ENCODE peak calls at places on chromosomes 3 and 15, in four cellular contexts. K is right lobe of liver, U is right atrium auricular region, Y is BE2C. O is an unnamed sample.

GRCh38 chr3:25297667-25298585 is 130.1 kb upstream of the RARB start:
- DNase-seq in U (no peak), Y (no peak), K (no peak), O (no peak)

GRCh38 chr3:195094211-195094921 is 176.6 kb downstream of the XXYLT1 start:
- DNase-seq in K (peak; percentile 19), Y (peak; percentile 23), U (no peak), O (peak; percentile 61)

GRCh38 chr3:107488942-107489341 is 33.8 kb upstream of the BBX start:
- DNase-seq in Y (no peak), K (peak; percentile 58), U (no peak), O (no peak)

GRCh38 chr15:89628301-89628700 is 27.0 kb downstream of the KIF7 start:
- DNase-seq in Y (peak; percentile 29), K (no peak), U (no peak), O (no peak)

GRCh38 chr3:126347543-126348161 is 9.6 kb downstream of the KLF15 start:
- DNase-seq in K (no peak), U (peak; percentile 53), Y (no peak), O (peak; percentile 49)

GRCh38 chr15:100671858-100672543 is 69.6 kb downstream of the ASB7 start:
- DNase-seq in K (no peak), U (no peak), Y (peak; percentile 53), O (no peak)

GRCh38 chr15:100107606-100108225 is 234.1 kb downstream of the ADAMTS17 start:
- DNase-seq in U (peak; percentile 54), K (no peak), Y (no peak), O (peak; percentile 12)

GRCh38 chr3:135456182-135456790 is 509.2 kb upstream of the PPP2R3A start:
- DNase-seq in K (no peak), U (no peak), Y (peak; percentile 51), O (no peak)

GRCh38 chr3:126706631-126707030 is 2.6 kb downstream of the CHCHD6 start:
- DNase-seq in U (no peak), K (no peak), Y (no peak), O (no peak)

GRCh38 chr3:65888980-65889706 is 149.6 kb downstream of the MAGI1 start:
- DNase-seq in U (no peak), Y (no peak), K (no peak), O (no peak)

GRCh38 chr3:57164606-57165573 is at the start of gene IL17RD:
- DNase-seq in U (no peak), Y (peak; percentile 84), K (peak; percentile 85), O (peak; percentile 89)

GRCh38 chr3:40387001-40387894 is at the start of gene ENTPD3:
- DNase-seq in U (no peak), Y (peak; percentile 8), K (peak; percentile 33), O (peak; percentile 87)
- H3K4me3 ChIP-seq in U (peak within 1 kb of the TSS; percentile 27), Y (peak within 1 kb of the TSS; percentile 53), K (peak within 1 kb of the TSS; percentile 2), O (peak within 1 kb of the TSS; percentile 51)

DNA sequence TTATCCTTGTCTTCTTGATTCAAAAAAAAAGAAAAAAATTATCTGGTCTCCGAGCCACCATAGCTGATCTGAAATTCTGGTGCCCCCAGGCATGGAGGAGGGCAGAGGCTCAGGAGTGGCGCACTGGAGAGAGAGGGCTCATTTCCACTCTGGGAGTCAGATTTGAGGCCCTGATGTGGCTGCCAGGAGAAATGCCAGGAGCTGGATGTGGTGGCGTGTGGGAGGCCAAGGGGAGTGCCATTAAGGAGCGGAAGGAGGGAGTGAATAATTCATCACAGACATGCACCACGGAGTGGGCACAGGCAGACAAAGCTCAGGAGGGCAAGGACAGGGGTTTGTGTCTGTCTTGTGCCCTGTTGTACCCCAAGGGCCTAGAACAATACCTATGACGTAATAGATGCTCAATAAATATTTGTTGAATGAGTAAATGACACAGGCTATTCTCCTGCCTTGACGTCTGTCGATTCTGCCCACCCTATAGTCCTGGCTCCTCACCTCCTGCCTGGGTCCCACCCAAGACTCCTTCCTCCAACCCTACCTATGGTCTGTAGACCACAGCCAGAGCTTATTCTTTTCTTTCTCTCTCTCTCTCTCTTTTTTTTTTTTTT is 12.0 kb upstream of the GRIP2 start:
- DNase-seq in U (no peak), K (no peak), Y (no peak), O (no peak)
- H3K27me3 ChIP-seq in U (no peaks in the 10 kb centered on the region), K (no peaks in the 10 kb centered on the region), Y (no peaks in the 10 kb centered on the region), O (peaks cover 24% of the 10 kb centered on the region)

DNA sequence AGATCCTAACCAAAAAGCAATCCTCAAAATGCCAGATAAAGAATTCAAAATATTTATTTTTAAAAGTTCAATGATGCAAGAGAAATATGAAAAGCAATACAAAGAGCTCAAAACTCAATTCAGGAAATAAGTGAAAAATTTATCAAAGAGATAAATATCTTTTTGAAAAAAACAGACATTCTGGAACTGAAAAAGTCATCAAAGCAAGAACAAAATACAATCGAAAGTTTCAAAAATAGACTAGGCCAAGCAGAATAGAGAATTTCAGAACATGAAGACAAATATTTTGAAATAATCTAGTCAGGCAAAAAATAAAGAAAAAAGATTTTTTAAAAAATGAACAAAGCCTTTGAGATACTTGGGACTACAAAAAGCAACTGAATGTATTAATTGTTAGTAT is 83.4 kb upstream of the STT3B start:
- DNase-seq in Y (no peak), U (no peak), K (no peak), O (no peak)
- H3K4me3 ChIP-seq in Y (no peak overlapping the region), U (no peak overlapping the region), K (no peak overlapping the region), O (no peak overlapping the region)

GRCh38 chr3:64444619-64445317 is 219.5 kb upstream of the PRICKLE2 start:
- DNase-seq in Y (no peak), K (no peak), U (no peak), O (peak; percentile 65)
- H3K27me3 ChIP-seq in Y (peaks cover 16% of the 10 kb centered on the region), K (no peaks in the 10 kb centered on the region), U (no peaks in the 10 kb centered on the region), O (no peaks in the 10 kb centered on the region)

GRCh38 chr3:44647771-44648170 is 761 bp upstream of the ZNF35 start:
- DNase-seq in Y (no peak), U (no peak), K (no peak), O (no peak)
- H3K4me3 ChIP-seq in Y (peak overlapping the region; percentile 82), U (no peak overlapping the region), K (no peak overlapping the region), O (no peak overlapping the region)

DNA sequence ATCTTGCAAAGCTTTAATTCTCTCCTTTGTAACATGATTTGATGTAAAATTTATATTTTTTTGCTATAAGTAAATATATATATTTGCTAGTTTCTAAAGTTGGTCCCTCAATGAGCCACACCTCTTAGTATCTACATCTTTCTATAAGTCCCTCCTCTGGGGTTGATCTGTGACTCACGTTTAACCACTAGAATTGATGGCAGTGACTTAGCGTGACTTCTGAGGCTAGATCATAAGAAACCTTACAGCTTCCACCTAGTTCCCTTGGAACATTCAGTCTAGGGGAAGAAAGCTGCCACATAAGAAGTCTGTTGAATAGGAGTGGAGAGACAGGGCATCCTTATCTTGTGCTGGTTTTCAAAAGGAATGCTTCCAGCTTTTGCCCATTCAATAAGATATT is 56.6 kb upstream of the TNIK start:
- DNase-seq in K (no peak), U (no peak), Y (no peak), O (no peak)
- H3K27me3 ChIP-seq in K (no peaks in the 10 kb centered on the region), U (no peaks in the 10 kb centered on the region), Y (no peaks in the 10 kb centered on the region), O (no peaks in the 10 kb centered on the region)

DNA sequence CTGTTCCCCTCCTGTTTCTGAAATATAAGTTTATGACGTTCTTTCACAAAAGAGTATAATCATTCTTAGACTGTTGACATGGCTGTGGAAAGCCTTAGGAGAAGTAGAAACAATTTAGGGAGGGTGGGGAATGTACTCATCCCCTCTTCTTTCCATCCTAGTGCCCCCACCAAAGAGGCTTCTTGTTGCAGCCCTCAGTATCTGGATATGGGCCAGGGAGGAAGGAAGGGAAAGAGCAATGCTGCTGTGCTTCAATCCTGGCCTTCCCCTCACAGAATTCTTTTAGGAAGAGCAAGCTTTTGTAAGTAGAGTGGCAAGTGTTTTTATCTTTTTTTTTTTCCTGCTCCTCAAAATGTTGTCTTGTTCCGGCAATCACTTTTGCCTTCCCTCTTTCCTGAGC is 1.7 kb downstream of the INAFM2 start:
- DNase-seq in Y (no peak), U (no peak), K (no peak), O (no peak)
- H3K4me3 ChIP-seq in Y (peak overlapping the region; percentile 67), U (peak overlapping the region; percentile 85), K (peak overlapping the region; percentile 67), O (peak overlapping the region; percentile 74)

GRCh38 chr3:168251371-168251770 is 155.6 kb upstream of the GOLIM4 start:
- DNase-seq in K (no peak), U (no peak), Y (no peak), O (no peak)
- H3K27me3 ChIP-seq in K (no peaks in the 10 kb centered on the region), U (no peaks in the 10 kb centered on the region), Y (peaks cover 30% of the 10 kb centered on the region), O (peaks cover 36% of the 10 kb centered on the region)

GRCh38 chr3:11509175-11510000 is 134.3 kb downstream of the VGLL4 start:
- DNase-seq in U (peak; percentile 88), K (peak; percentile 48), Y (peak; percentile 60), O (peak; percentile 73)
- H3K4me3 ChIP-seq in U (no peak overlapping the region), K (no peak overlapping the region), Y (no peak overlapping the region), O (no peak overlapping the region)

GRCh38 chr3:147373301-147373700 is 33.0 kb downstream of the ZIC4 start:
- DNase-seq in U (peak; percentile 7), K (no peak), Y (no peak), O (no peak)
- H3K27me3 ChIP-seq in U (peaks cover 32% of the 10 kb centered on the region), K (peaks cover 17% of the 10 kb centered on the region), Y (peaks cover 83% of the 10 kb centered on the region), O (peaks cover 94% of the 10 kb centered on the region)